ENCODE peak calls at places on chromosome 17, in nine cellular contexts. One of them, this sample, is unnamed. For H3K4me1, the result is how much of the 10 kb centered on the place peaks cover.

GRCh38 chr17:8477653-8478441 is 42.2 kb downstream of the NDEL1 start:
- DNase-seq in GM23248: no peak
- DNase-seq in PC-3: no peak
- DNase-seq in hepatocyte: peak
- DNase-seq in neural progenitor cell: no peak
- DNase-seq in GM23338: no peak
- DNase-seq in MM.1S: no peak
- DNase-seq in HCT116: no peak
- DNase-seq in SK-N-SH: no peak
- DNase-seq in this sample: no peak

GRCh38 chr17:47072881-47073280 is 93.8 kb upstream of the RPRML start:
- DNase-seq in GM23248: no peak
- DNase-seq in PC-3: no peak
- DNase-seq in hepatocyte: no peak
- DNase-seq in neural progenitor cell: no peak
- DNase-seq in GM23338: no peak
- DNase-seq in MM.1S: no peak
- DNase-seq in HCT116: no peak
- DNase-seq in SK-N-SH: peak
- DNase-seq in this sample: no peak

GRCh38 chr17:81863833-81864768 is 3.8 kb upstream of the P4HB start:
- DNase-seq in GM23248: peak
- DNase-seq in PC-3: no peak
- DNase-seq in hepatocyte: no peak
- DNase-seq in neural progenitor cell: no peak
- DNase-seq in GM23338: peak
- DNase-seq in MM.1S: peak
- DNase-seq in HCT116: no peak
- DNase-seq in SK-N-SH: peak
- DNase-seq in this sample: peak

GRCh38 chr17:72407336-72408121 is 286.7 kb downstream of the SOX9 start:
- DNase-seq in GM23248: peak
- DNase-seq in PC-3: peak
- DNase-seq in hepatocyte: peak
- DNase-seq in neural progenitor cell: no peak
- DNase-seq in GM23338: peak
- DNase-seq in MM.1S: peak
- DNase-seq in HCT116: peak
- DNase-seq in SK-N-SH: peak
- DNase-seq in this sample: peak

GRCh38 chr17:17935321-17936271 is 36.6 kb downstream of the TOM1L2 start:
- DNase-seq in GM23248: peak
- DNase-seq in PC-3: peak
- DNase-seq in hepatocyte: peak
- DNase-seq in neural progenitor cell: no peak
- DNase-seq in GM23338: no peak
- DNase-seq in MM.1S: no peak
- DNase-seq in HCT116: no peak
- DNase-seq in SK-N-SH: no peak
- DNase-seq in this sample: no peak

GRCh38 chr17:36524428-36524876 is 10.2 kb downstream of the MYO19 start:
- DNase-seq in GM23248: peak
- DNase-seq in PC-3: peak
- DNase-seq in hepatocyte: no peak
- DNase-seq in neural progenitor cell: no peak
- DNase-seq in GM23338: no peak
- DNase-seq in MM.1S: peak
- DNase-seq in HCT116: no peak
- DNase-seq in SK-N-SH: no peak
- DNase-seq in this sample: peak

GRCh38 chr17:74987909-74988711 is 678 bp downstream of the CDR2L start:
- DNase-seq in GM23248: peak
- DNase-seq in PC-3: peak
- DNase-seq in hepatocyte: peak
- DNase-seq in neural progenitor cell: peak
- DNase-seq in GM23338: peak
- DNase-seq in MM.1S: no peak
- DNase-seq in HCT116: no peak
- DNase-seq in SK-N-SH: peak
- DNase-seq in this sample: peak

GRCh38 chr17:17567631-17568030 is 23.9 kb downstream of the PEMT start:
- DNase-seq in GM23248: no peak
- DNase-seq in PC-3: no peak
- DNase-seq in hepatocyte: peak
- DNase-seq in neural progenitor cell: no peak
- DNase-seq in GM23338: no peak
- DNase-seq in MM.1S: no peak
- DNase-seq in HCT116: no peak
- DNase-seq in SK-N-SH: peak
- DNase-seq in this sample: no peak

GRCh38 chr17:35238817-35239216 is 4.1 kb upstream of the SLFN5 start:
- DNase-seq in GM23248: peak
- DNase-seq in PC-3: peak
- DNase-seq in hepatocyte: no peak
- DNase-seq in neural progenitor cell: no peak
- DNase-seq in GM23338: no peak
- DNase-seq in MM.1S: no peak
- DNase-seq in HCT116: no peak
- DNase-seq in SK-N-SH: no peak
- DNase-seq in this sample: no peak
- TF ChIP-seq EZH2phosphoT487 in GM23248: no peak
- TF ChIP-seq EZH2phosphoT487 in PC-3: no peak
- TF ChIP-seq EZH2phosphoT487 in hepatocyte: no peak
- TF ChIP-seq EZH2phosphoT487 in neural progenitor cell: no peak
- TF ChIP-seq EZH2phosphoT487 in GM23338: no peak
- TF ChIP-seq EZH2phosphoT487 in MM.1S: no peak
- TF ChIP-seq EZH2phosphoT487 in HCT116: no peak
- TF ChIP-seq EZH2phosphoT487 in SK-N-SH: no peak
- TF ChIP-seq EZH2phosphoT487 in this sample: no peak

GRCh38 chr17:32356750-32357149 is 6.8 kb downstream of the ZNF207 start:
- DNase-seq in GM23248: peak
- DNase-seq in PC-3: no peak
- DNase-seq in hepatocyte: no peak
- DNase-seq in neural progenitor cell: no peak
- DNase-seq in GM23338: no peak
- DNase-seq in MM.1S: no peak
- DNase-seq in HCT116: no peak
- DNase-seq in SK-N-SH: no peak
- DNase-seq in this sample: no peak

GRCh38 chr17:32355649-32356377 is 5.9 kb downstream of the ZNF207 start:
- DNase-seq in GM23248: peak
- DNase-seq in PC-3: no peak
- DNase-seq in hepatocyte: no peak
- DNase-seq in neural progenitor cell: no peak
- DNase-seq in GM23338: no peak
- DNase-seq in MM.1S: no peak
- DNase-seq in HCT116: no peak
- DNase-seq in SK-N-SH: no peak
- DNase-seq in this sample: no peak

GRCh38 chr17:32357615-32358014 is 7.7 kb downstream of the ZNF207 start:
- DNase-seq in GM23248: no peak
- DNase-seq in PC-3: no peak
- DNase-seq in hepatocyte: no peak
- DNase-seq in neural progenitor cell: no peak
- DNase-seq in GM23338: no peak
- DNase-seq in MM.1S: no peak
- DNase-seq in HCT116: no peak
- DNase-seq in SK-N-SH: no peak
- DNase-seq in this sample: no peak

GRCh38 chr17:32361270-32361669 is 11.3 kb downstream of the ZNF207 start:
- DNase-seq in GM23248: no peak
- DNase-seq in PC-3: no peak
- DNase-seq in hepatocyte: no peak
- DNase-seq in neural progenitor cell: no peak
- DNase-seq in GM23338: no peak
- DNase-seq in MM.1S: no peak
- DNase-seq in HCT116: no peak
- DNase-seq in SK-N-SH: no peak
- DNase-seq in this sample: no peak

GRCh38 chr17:32356378-32356743 is 6.4 kb downstream of the ZNF207 start:
- DNase-seq in GM23248: no peak
- DNase-seq in PC-3: no peak
- DNase-seq in hepatocyte: no peak
- DNase-seq in neural progenitor cell: no peak
- DNase-seq in GM23338: no peak
- DNase-seq in MM.1S: no peak
- DNase-seq in HCT116: no peak
- DNase-seq in SK-N-SH: no peak
- DNase-seq in this sample: no peak
- H3K4me1 ChIP-seq in GM23248: under half
- H3K4me1 ChIP-seq in PC-3: under half
- H3K4me1 ChIP-seq in hepatocyte: under half
- H3K4me1 ChIP-seq in neural progenitor cell: under half
- H3K4me1 ChIP-seq in GM23338: under half
- H3K4me1 ChIP-seq in MM.1S: under half
- H3K4me1 ChIP-seq in HCT116: under half
- H3K4me1 ChIP-seq in SK-N-SH: under half
- H3K4me1 ChIP-seq in this sample: under half

GRCh38 chr17:51657224-51657623 is 396.9 kb downstream of the UTP18 start:
- DNase-seq in GM23248: no peak
- DNase-seq in PC-3: no peak
- DNase-seq in hepatocyte: no peak
- DNase-seq in neural progenitor cell: no peak
- DNase-seq in GM23338: no peak
- DNase-seq in MM.1S: peak
- DNase-seq in HCT116: no peak
- DNase-seq in SK-N-SH: no peak
- DNase-seq in this sample: no peak

GRCh38 chr17:51662204-51663056 is 402.1 kb downstream of the UTP18 start:
- DNase-seq in GM23248: no peak
- DNase-seq in PC-3: no peak
- DNase-seq in hepatocyte: no peak
- DNase-seq in neural progenitor cell: no peak
- DNase-seq in GM23338: no peak
- DNase-seq in MM.1S: no peak
- DNase-seq in HCT116: no peak
- DNase-seq in SK-N-SH: no peak
- DNase-seq in this sample: no peak

DNA sequence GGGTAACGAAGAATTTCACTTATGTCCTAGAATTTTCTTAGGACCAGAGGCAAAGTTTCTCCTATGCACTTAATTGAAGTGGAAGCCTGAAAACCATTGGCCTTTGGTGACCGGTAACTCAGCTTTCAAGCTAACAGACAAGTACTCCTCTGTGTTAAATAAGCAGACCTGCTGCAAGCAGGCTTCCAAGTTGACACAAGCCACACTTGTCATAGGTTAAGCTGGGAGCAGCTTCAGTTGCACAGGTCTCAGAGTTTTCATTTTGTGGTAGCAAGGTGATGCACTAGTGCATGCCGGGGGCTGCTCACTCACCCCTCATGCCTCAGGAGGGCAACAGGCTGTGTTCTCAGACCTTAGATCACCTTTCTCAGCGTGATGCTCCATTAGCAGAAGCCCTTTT is 399.9 kb downstream of the UTP18 start:
- DNase-seq in GM23248: no peak
- DNase-seq in PC-3: no peak
- DNase-seq in hepatocyte: no peak
- DNase-seq in neural progenitor cell: no peak
- DNase-seq in GM23338: no peak
- DNase-seq in MM.1S: no peak
- DNase-seq in HCT116: no peak
- DNase-seq in SK-N-SH: no peak
- DNase-seq in this sample: no peak
- TF ChIP-seq EZH2phosphoT487 in GM23248: no peak
- TF ChIP-seq EZH2phosphoT487 in PC-3: no peak
- TF ChIP-seq EZH2phosphoT487 in hepatocyte: no peak
- TF ChIP-seq EZH2phosphoT487 in neural progenitor cell: no peak
- TF ChIP-seq EZH2phosphoT487 in GM23338: no peak
- TF ChIP-seq EZH2phosphoT487 in MM.1S: no peak
- TF ChIP-seq EZH2phosphoT487 in HCT116: no peak
- TF ChIP-seq EZH2phosphoT487 in SK-N-SH: no peak
- TF ChIP-seq EZH2phosphoT487 in this sample: no peak

DNA sequence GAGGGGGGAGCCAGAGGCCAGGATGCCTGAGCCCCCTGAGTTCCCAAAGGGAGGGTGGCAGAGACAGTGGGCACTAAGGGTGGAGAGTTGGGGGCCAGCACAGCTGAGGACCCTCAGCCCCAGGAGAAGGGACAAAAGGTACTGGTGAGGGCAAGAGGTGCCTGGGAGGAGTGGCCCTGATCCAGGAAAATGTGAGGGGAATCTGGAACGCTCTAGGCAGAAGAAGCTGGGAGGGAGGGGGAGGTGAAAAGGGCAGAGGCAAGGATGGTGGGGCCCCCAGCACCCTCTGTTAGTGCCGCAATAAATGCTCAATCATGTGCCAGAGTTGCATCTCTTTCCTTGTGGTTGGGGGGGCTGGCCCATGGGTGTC is 1.1 kb downstream of the TCAP start:
- DNase-seq in GM23248: peak
- DNase-seq in PC-3: no peak
- DNase-seq in hepatocyte: no peak
- DNase-seq in neural progenitor cell: no peak
- DNase-seq in GM23338: no peak
- DNase-seq in MM.1S: no peak
- DNase-seq in HCT116: no peak
- DNase-seq in SK-N-SH: no peak
- DNase-seq in this sample: no peak
- H3K4me1 ChIP-seq in GM23248: under half
- H3K4me1 ChIP-seq in PC-3: under half
- H3K4me1 ChIP-seq in hepatocyte: under half
- H3K4me1 ChIP-seq in neural progenitor cell: under half
- H3K4me1 ChIP-seq in GM23338: under half
- H3K4me1 ChIP-seq in MM.1S: under half
- H3K4me1 ChIP-seq in HCT116: under half
- H3K4me1 ChIP-seq in SK-N-SH: under half
- H3K4me1 ChIP-seq in this sample: under half